ENCODE peak calls at places on chromosomes 11 and 22, in six cellular contexts. A is lower leg skin, D is kidney epithelial cell, N is NB4, U is neural progenitor cell, W is stomach. L is an unnamed sample.

GRCh38 chr11:110763249-110764011 is 51.2 kb upstream of the ARHGAP20 start:
- DNase-seq in A (peak; percentile 25), N (no peak), D (no peak), U (no peak), W (peak; percentile 74), L (peak; percentile 80)

GRCh38 chr11:86103808-86104207 is 34.9 kb upstream of the PICALM start:
- DNase-seq in A (no peak), W (no peak), N (no peak), D (no peak), U (no peak), L (no peak)

GRCh38 chr11:115629456-115630015 is 125.3 kb upstream of the CADM1 start:
- DNase-seq in N (no peak), D (no peak), W (no peak), U (no peak), A (no peak), L (no peak)

GRCh38 chr11:32231909-32232493 is 141.1 kb downstream of the RCN1 start:
- DNase-seq in D (no peak), W (no peak), A (no peak), N (peak; percentile 51), U (peak; percentile 70), L (peak; percentile 16)

GRCh38 chr11:76096552-76096951 is 109.8 kb downstream of the WNT11 start:
- DNase-seq in N (no peak), A (no peak), D (no peak), W (no peak), U (no peak), L (no peak)

GRCh38 chr22:37077802-37078448 is 26.4 kb downstream of the KCTD17 start:
- DNase-seq in N (peak; percentile 67), D (no peak), U (peak; percentile 78), W (peak; percentile 71), A (no peak), L (peak; percentile 29)

GRCh38 chr11:17298302-17298701 is 21.8 kb downstream of the NUCB2 start:
- DNase-seq in U (no peak), N (no peak), W (no peak), A (no peak), D (no peak), L (no peak)

GRCh38 chr22:35917651-35918050 is 111.0 kb downstream of the RBFOX2 start:
- DNase-seq in D (no peak), A (no peak), U (no peak), N (no peak), W (no peak), L (no peak)

GRCh38 chr11:120824242-120824641 is 199.7 kb upstream of the TBCEL start:
- DNase-seq in W (no peak), U (no peak), N (no peak), A (no peak), D (no peak), L (no peak)

DNA sequence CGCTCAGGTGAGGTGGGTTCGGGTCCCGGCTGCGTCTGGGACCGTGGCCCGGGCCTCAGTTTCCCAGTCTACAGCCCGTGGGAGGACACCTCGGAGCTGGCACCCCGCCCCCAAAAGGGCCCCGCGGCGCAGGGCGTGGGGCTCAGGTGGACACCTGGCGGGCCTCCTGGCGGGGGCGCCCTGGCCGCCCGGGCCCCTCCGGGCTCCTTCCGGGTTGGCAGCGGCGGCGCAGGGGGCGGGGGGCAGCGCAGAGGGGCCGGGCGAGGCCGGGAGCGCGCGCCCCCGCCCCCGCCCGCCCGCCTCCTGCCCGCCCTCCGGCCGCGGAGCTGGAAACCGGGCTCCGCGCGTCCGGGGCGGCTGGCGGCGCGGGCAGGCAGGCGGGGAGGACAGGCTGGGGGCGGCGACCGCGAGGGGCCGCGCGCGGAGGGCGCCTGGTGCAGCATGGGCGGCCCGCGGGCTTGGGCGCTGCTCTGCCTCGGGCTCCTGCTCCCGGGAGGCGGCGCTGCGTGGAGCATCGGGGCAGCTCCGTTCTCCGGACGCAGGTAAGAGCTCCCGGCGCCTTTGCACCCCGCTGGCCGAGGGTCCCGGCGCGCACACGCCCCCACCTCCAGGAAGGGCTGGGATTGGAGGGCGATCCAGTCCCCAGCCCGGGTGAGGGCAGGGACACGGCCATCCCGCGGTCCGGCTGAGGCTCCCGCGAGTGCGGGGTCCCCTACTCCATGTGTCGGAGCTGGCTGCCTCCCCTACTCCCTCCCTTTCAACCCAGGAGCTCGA is at the start of gene EMID1:
- DNase-seq in A (no peak), W (peak; percentile 61), D (no peak), N (peak; percentile 69), U (peak; percentile 79), L (no peak)
- TF ChIP-seq CTCF in A (no peak), W (no peak), D (peak; percentile 24), N (peak; percentile 13), U (peak; percentile 20), L (peak; percentile 38)

GRCh38 chr11:62171261-62171723 is 18.7 kb upstream of the SCGB1D1 start:
- DNase-seq in N (peak; percentile 89), D (peak; percentile 47), W (peak; percentile 86), A (peak; percentile 89), U (peak; percentile 95), L (peak; percentile 72)
- H3K4me3 ChIP-seq in N (no peak overlapping the region), D (no peak overlapping the region), W (no peak overlapping the region), A (no peak overlapping the region), U (no peak overlapping the region), L (no peak overlapping the region)

GRCh38 chr11:34357646-34358257 is at the start of gene ABTB2:
- DNase-seq in U (peak; percentile 100), A (peak; percentile 97), N (peak; percentile 98), D (peak; percentile 82), W (peak; percentile 99), L (peak; percentile 98)

GRCh38 chr11:34358666-34359547 is 1.1 kb upstream of the ABTB2 start:
- DNase-seq in N (peak; percentile 90), D (no peak), W (peak; percentile 67), A (peak; percentile 80), U (peak; percentile 83), L (peak; percentile 86)

GRCh38 chr11:34358258-34358665 is 452 bp upstream of the ABTB2 start:
- DNase-seq in U (peak; percentile 83), W (peak; percentile 59), N (peak; percentile 86), A (peak; percentile 49), D (no peak), L (peak; percentile 81)

GRCh38 chr11:34360056-34360455 is 2.2 kb upstream of the ABTB2 start:
- DNase-seq in U (no peak), N (no peak), W (no peak), A (no peak), D (no peak), L (no peak)

DNA sequence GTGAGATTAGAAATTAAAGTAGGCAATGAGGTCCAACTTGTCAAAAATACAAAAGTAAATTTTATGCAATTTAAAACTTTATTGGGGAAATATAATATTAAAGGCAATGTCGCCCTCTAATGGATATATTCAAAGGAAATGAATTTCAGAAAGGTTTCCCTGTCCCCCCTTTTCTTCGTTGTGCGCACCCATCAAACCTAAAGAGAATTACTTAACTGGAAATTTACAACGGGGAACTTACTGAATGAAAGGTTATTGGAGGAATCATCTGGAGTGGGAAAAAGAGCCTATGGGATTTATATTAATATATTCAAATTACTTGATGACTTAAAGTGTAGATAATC is 1.7 kb upstream of the ABTB2 start:
- DNase-seq in W (no peak), A (no peak), N (no peak), U (peak; percentile 13), D (no peak), L (no peak)
- TF ChIP-seq CTCF in W (no peak), A (no peak), N (no peak), U (peak; percentile 47), D (no peak), L (no peak)

GRCh38 chr11:47553417-47553746 is 450 bp upstream of the CELF1 start:
- DNase-seq in N (no peak), A (no peak), U (no peak), W (peak; percentile 27), D (no peak), L (no peak)

GRCh38 chr11:47552581-47553416 is at the start of gene CELF1:
- DNase-seq in D (peak; percentile 39), U (peak; percentile 98), N (peak; percentile 93), W (peak; percentile 92), A (peak; percentile 86), L (peak; percentile 88)

GRCh38 chr11:47552086-47552580 is 799 bp downstream of the CELF1 start:
- DNase-seq in D (no peak), N (peak; percentile 56), W (no peak), A (no peak), U (peak; percentile 48), L (peak; percentile 46)

GRCh38 chr11:47550288-47551052 is 2.5 kb downstream of the CELF1 start:
- DNase-seq in A (no peak), D (no peak), W (no peak), U (no peak), N (peak; percentile 20), L (no peak)

DNA sequence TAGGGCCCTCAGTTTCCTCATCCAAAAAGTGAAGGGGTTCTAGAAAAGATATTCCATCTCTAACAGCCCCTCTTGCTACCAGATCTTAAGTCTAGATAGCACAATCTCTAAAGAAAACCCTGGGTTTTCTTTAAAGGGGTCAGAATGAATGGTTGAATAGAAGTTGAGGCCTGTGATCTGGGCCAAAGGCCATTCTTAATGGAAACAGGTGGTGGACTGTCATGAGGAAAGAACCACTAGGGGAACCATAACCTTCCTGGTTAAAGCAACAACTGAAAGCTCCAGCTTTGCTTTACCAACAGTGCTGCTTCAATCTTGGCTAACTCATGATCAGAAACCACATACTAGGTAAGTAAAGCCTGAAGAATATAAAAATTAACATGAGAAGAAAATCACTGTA is 1.8 kb downstream of the CELF1 start:
- DNase-seq in N (peak; percentile 62), D (no peak), W (no peak), A (no peak), U (peak; percentile 63), L (no peak)
- H3K4me3 ChIP-seq in N (peak overlapping the region; percentile 77), D (no peak overlapping the region), W (no peak overlapping the region), A (no peak overlapping the region), U (peak overlapping the region; percentile 89), L (no peak overlapping the region)

DNA sequence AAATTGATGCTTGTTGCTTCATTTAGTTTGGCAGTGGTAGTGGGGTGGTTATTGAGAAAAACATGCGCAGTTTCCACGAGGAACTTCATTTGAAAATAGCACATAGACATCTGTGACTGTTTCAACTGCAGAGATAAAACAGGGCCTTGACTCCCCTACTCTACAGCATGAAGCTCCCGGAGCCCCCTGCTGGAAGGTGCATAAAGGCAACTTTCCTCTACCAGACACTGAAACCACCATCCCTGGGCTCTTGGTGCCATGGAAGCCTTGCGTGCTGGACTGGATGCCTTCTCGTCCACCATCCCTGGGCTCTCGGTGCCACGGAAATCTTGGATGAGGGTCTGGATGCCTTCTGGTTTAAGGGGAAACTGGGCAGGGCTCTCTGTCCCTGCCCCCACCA is 195.8 kb downstream of the CSNK2A3 start:
- DNase-seq in A (no peak), D (no peak), N (peak; percentile 49), W (no peak), U (peak; percentile 73), L (peak; percentile 5)
- TF ChIP-seq CTCF in A (no peak), D (peak; percentile 56), N (peak; percentile 58), W (peak; percentile 9), U (peak; percentile 55), L (peak; percentile 60)

GRCh38 chr22:19852177-19852781 is 2.4 kb downstream of the GNB1L start:
- DNase-seq in N (no peak), W (no peak), A (peak; percentile 17), U (no peak), D (no peak), L (no peak)

GRCh38 chr22:19853879-19854777 is 546 bp downstream of the GNB1L start:
- DNase-seq in U (no peak), N (no peak), W (peak; percentile 25), D (no peak), A (peak; percentile 25), L (peak; percentile 7)

GRCh38 chr22:19854778-19855503 is at the start of the genes GNB1L and RTL10:
- DNase-seq in W (peak; percentile 99), D (peak; percentile 80), U (peak; percentile 100), N (peak; percentile 98), A (peak; percentile 94), L (peak; percentile 98)

GRCh38 chr22:19851291-19852176 is 3.1 kb downstream of the GNB1L start:
- DNase-seq in U (no peak), A (no peak), N (no peak), W (no peak), D (no peak), L (no peak)

GRCh38 chr22:19853058-19853878 is 1.4 kb downstream of the GNB1L start:
- DNase-seq in D (no peak), N (no peak), A (peak; percentile 14), W (no peak), U (no peak), L (no peak)
- H3K4me3 ChIP-seq in D (peak overlapping the region; percentile 83), N (peak overlapping the region; percentile 86), A (peak overlapping the region; percentile 86), W (peak overlapping the region; percentile 82), U (peak overlapping the region; percentile 72), L (peak overlapping the region; percentile 94)

L was measured in astrocyte of the spinal cord.